ENCODE peak calls at places on chromosomes 1 and 21, in six cellular contexts. E is neural crest cell, T is stomach, U is body of pancreas, O is heart right ventricle, K is A549. D is an unnamed sample.

GRCh38 chr1:18192974-18193373 is 85.4 kb downstream of the IGSF21 start:
- DNase-seq in E (no peak), T (no peak), U (no peak), O (no peak), K (no peak), D (no peak)

GRCh38 chr1:66210653-66211052 is 323.3 kb upstream of the SGIP1 start:
- DNase-seq in E (no peak), T (no peak), U (no peak), O (no peak), K (no peak), D (no peak)

GRCh38 chr21:44763451-44764318 is 37.9 kb downstream of the UBE2G2 start:
- DNase-seq in E (no peak), T (no peak), U (no peak), O (no peak), K (no peak), D (no peak)

GRCh38 chr1:107950434-107950833 is 14.5 kb downstream of the VAV3 start:
- DNase-seq in E (no peak), T (no peak), U (no peak), O (no peak), K (no peak), D (no peak)

GRCh38 chr1:145884675-145885074 is 991 bp downstream of the ANKRD35 start:
- DNase-seq in E (no peak), T (no peak), U (no peak), O (no peak), K (no peak), D (no peak)

GRCh38 chr1:113905435-113905861 is 322 bp downstream of the DCLRE1B start:
- DNase-seq in E (no peak), T (peak), U (no peak), O (no peak), K (no peak), D (peak)

GRCh38 chr1:24379733-24380315 is 33.8 kb downstream of the STPG1 start:
- DNase-seq in E (no peak), T (no peak), U (no peak), O (no peak), K (no peak), D (no peak)

GRCh38 chr1:29772584-29772983 is 536.3 kb downstream of the PTPRU start:
- DNase-seq in E (no peak), T (no peak), U (no peak), O (no peak), K (no peak), D (no peak)

GRCh38 chr1:203589201-203589600 is 37.4 kb upstream of the ATP2B4 start:
- DNase-seq in E (no peak), T (no peak), U (no peak), O (no peak), K (no peak), D (no peak)

GRCh38 chr1:35707253-35708178 is 11.2 kb downstream of the C1orf216 start:
- DNase-seq in E (peak), T (peak), U (peak), O (no peak), K (no peak), D (peak)

GRCh38 chr1:111754964-111755320 is 759 bp upstream of the DDX20 start:
- DNase-seq in E (peak), T (peak), U (peak), O (peak), K (peak), D (peak)

GRCh38 chr1:164092603-164093353 is 466.2 kb upstream of the PBX1 start:
- DNase-seq in E (no peak), T (no peak), U (no peak), O (no peak), K (no peak), D (no peak)

GRCh38 chr1:165650981-165651625 is 20.1 kb downstream of the MGST3 start:
- DNase-seq in E (no peak), T (no peak), U (no peak), O (no peak), K (no peak), D (no peak)

GRCh38 chr1:234933475-234933874 is 195.2 kb downstream of the TOMM20 start:
- DNase-seq in E (no peak), T (peak), U (peak), O (peak), K (no peak), D (peak)

GRCh38 chr1:225811622-225812487 is 1.9 kb downstream of the EPHX1 start:
- DNase-seq in E (no peak), T (no peak), U (peak), O (no peak), K (peak), D (no peak)

GRCh38 chr1:230057681-230058565 is 9.1 kb upstream of the GALNT2 start:
- DNase-seq in E (no peak), T (no peak), U (peak), O (no peak), K (no peak), D (no peak)

GRCh38 chr1:47948126-47948525 is 49.1 kb downstream of the TRABD2B start:
- DNase-seq in E (no peak), T (no peak), U (peak), O (no peak), K (no peak), D (no peak)

GRCh38 chr1:89633103-89633744 is at the start of gene LRRC8C:
- DNase-seq in E (peak), T (peak), U (peak), O (peak), K (peak), D (peak)

GRCh38 chr1:206708058-206708457 is 23.4 kb downstream of the MAPKAPK2 start:
- DNase-seq in E (no peak), T (no peak), U (no peak), O (no peak), K (no peak), D (no peak)

GRCh38 chr1:233627376-233627775 is 13.5 kb downstream of the KCNK1 start:
- DNase-seq in E (no peak), T (no peak), U (no peak), O (no peak), K (no peak), D (no peak)

GRCh38 chr1:203663294-203663693 is 36.7 kb downstream of the ATP2B4 start:
- DNase-seq in E (no peak), T (no peak), U (no peak), O (no peak), K (peak), D (no peak)

GRCh38 chr1:153353226-153353947 is 4.3 kb upstream of the S100A9 start:
- DNase-seq in E (peak), T (no peak), U (no peak), O (no peak), K (peak), D (peak)

GRCh38 chr1:183651621-183652020 is 1.5 kb downstream of the APOBEC4 start:
- DNase-seq in E (no peak), T (no peak), U (no peak), O (no peak), K (no peak), D (no peak)

GRCh38 chr1:114345930-114346479 is 165.0 kb downstream of the TRIM33 start:
- DNase-seq in E (peak), T (no peak), U (peak), O (peak), K (peak), D (no peak)

GRCh38 chr1:57621776-57622175 is 197.9 kb upstream of the DAB1 start:
- DNase-seq in E (no peak), T (no peak), U (no peak), O (no peak), K (no peak), D (no peak)

GRCh38 chr1:214505134-214505533 is 46.3 kb downstream of the PTPN14 start:
- DNase-seq in E (no peak), T (no peak), U (peak), O (no peak), K (no peak), D (no peak)

GRCh38 chr1:38455829-38456563 is 403.6 kb downstream of the RRAGC start:
- DNase-seq in E (no peak), T (no peak), U (no peak), O (no peak), K (no peak), D (no peak)

GRCh38 chr21:27645285-27645684 is 678.4 kb upstream of the ADAMTS5 start:
- DNase-seq in E (no peak), T (no peak), U (no peak), O (no peak), K (no peak), D (no peak)

GRCh38 chr1:154014154-154014910 is 23.8 kb downstream of the RPS27 start:
- DNase-seq in E (no peak), T (no peak), U (no peak), O (no peak), K (no peak), D (no peak)

GRCh38 chr1:30929135-30929889 is 20.8 kb upstream of the SDC3 start:
- DNase-seq in E (peak), T (peak), U (peak), O (no peak), K (peak), D (peak)

GRCh38 chr1:9538669-9539164 is 548 bp upstream of the SLC25A33 start:
- DNase-seq in E (peak), T (no peak), U (no peak), O (no peak), K (no peak), D (no peak)

GRCh38 chr1:17875882-17876280 is 120.7 kb downstream of the ACTL8 start:
- DNase-seq in E (no peak), T (no peak), U (no peak), O (peak), K (no peak), D (no peak)

GRCh38 chr1:25614466-25615171 is 2.0 kb upstream of the MAN1C1 start:
- DNase-seq in E (no peak), T (no peak), U (no peak), O (no peak), K (no peak), D (no peak)

GRCh38 chr1:196678510-196678884 is 26.7 kb downstream of the CFH start:
- DNase-seq in E (no peak), T (no peak), U (no peak), O (no peak), K (no peak), D (no peak)

GRCh38 chr1:245858683-245859509 is 648.2 kb downstream of the SMYD3 start:
- DNase-seq in E (no peak), T (no peak), U (no peak), O (no peak), K (no peak), D (no peak)

GRCh38 chr1:93905051-93905450 is 4.2 kb downstream of the GCLM start:
- DNase-seq in E (no peak), T (no peak), U (no peak), O (no peak), K (no peak), D (no peak)

GRCh38 chr1:204875255-204875654 is 4.6 kb downstream of the NFASC start:
- DNase-seq in E (no peak), T (no peak), U (no peak), O (no peak), K (no peak), D (no peak)

GRCh38 chr21:32403201-32403701 is 9.3 kb upstream of the EVA1C start:
- DNase-seq in E (peak), T (peak), U (peak), O (peak), K (peak), D (peak)

GRCh38 chr1:119452085-119452484 is 37.1 kb downstream of the HSD3B2 start:
- DNase-seq in E (no peak), T (no peak), U (no peak), O (no peak), K (no peak), D (no peak)

GRCh38 chr1:119447344-119447743 is 32.4 kb downstream of the HSD3B2 start:
- DNase-seq in E (no peak), T (no peak), U (no peak), O (no peak), K (no peak), D (no peak)

GRCh38 chr1:119449964-119450363 is 35.0 kb downstream of the HSD3B2 start:
- DNase-seq in E (no peak), T (no peak), U (no peak), O (no peak), K (no peak), D (no peak)

GRCh38 chr1:119451158-119451557 is 36.2 kb downstream of the HSD3B2 start:
- DNase-seq in E (peak), T (no peak), U (no peak), O (no peak), K (no peak), D (no peak)

DNA sequence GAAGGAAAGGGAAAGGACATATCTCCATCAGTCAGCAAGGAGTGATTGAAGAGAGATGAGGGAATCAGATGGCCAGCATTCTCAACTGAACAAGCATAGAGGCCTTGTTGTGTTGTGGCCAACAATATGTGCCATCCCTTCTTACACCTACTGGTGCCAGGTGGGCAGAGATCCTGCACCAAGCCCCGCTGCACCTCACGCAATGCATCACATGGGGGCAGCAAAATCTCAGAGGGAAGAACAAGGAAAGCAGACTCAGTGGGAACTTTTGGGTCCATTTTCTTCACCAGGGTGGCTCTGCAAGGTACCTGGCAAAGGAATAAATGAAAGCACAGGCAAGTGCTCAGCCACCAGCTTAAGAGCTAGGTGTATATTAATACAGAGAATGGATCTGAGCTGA is 33.2 kb downstream of the HSD3B2 start:
- DNase-seq in E (no peak), T (no peak), U (no peak), O (no peak), K (no peak), D (no peak)
- TF ChIP-seq CTCF in E (no peak), T (no peak), U (no peak), O (no peak), K (no peak), D (no peak)

DNA sequence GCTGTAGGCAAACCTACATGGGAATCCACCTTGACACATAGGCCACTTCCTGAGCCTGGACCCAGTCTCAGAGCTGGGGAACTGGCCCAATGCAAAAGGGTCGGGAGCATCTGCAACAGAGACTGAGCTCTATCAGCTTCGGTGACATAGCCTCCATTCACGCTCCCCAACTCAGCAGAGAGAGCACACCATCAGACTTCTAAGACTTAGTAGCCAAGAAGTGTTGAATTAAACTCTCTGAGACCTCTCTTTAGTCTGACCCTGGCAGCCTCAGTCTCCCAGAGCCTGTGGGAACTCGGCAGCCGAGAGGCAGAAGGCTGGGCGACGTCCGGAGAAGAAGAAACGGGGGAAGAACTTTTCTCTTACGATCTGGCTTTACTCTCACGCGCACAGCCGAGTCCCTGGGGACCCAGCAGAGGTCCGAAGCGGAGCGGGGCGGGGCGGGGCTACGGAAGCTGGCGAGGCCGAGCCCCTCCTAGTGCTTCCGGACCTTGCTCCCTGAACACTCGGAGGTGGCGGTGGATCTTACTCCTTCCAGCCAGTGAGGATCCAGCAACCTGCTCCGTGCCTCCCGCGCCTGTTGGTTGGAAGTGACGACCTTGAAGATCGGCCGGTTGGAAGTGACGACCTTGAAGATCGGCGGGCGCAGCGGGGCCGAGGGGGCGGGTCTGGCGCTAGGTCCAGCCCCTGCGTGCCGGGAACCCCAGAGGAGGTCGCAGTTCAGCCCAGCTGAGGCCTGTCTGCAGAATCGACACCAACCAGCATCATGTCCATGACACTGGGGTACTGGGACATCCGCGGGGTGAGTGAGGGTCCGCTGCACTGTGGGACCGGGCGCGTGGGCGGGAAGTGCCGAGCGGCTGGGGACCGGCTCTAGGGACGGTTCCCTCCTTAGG is at the start of gene GSTM4:
- DNase-seq in E (peak), T (peak), U (peak), O (peak), K (peak), D (peak)
- TF ChIP-seq CTCF in E (no peak), T (no peak), U (no peak), O (no peak), K (no peak), D (no peak)

GRCh38 chr1:32813941-32814739 is 3.0 kb downstream of the YARS1 start:
- DNase-seq in E (no peak), T (no peak), U (peak), O (no peak), K (no peak), D (no peak)
- TF ChIP-seq CTCF in E (no peak), T (no peak), U (no peak), O (no peak), K (no peak), D (no peak)

DNA sequence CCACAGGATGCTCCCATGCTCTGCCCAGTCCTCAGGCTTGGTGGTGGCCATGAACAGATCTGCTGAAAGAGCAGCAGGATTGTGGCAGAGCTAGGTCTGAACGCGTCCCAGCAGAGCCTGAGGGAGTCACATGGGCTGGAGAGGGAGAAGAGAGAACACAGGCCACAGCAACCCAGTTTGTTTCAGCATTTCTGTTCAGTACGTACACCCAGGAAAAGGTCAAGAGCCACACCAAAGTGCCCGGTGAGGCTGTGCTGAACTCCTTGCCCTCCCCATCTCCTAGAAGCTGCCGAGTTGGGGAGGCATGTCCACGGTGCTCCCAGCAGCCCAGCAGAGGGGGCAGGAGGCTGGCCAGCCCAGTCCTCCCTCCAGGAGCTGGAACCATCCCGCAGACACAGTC is 5.5 kb downstream of the PKP1 start:
- DNase-seq in E (no peak), T (no peak), U (no peak), O (no peak), K (no peak), D (no peak)
- TF ChIP-seq CTCF in E (no peak), T (no peak), U (no peak), O (no peak), K (no peak), D (no peak)